ENCODE peak calls at places on chromosomes 6 and 20, in six cellular contexts. One of them, this sample, is unnamed.
A peak's percentile ranks its signal among the peaks of the same experiment; 100 is the strongest.

GRCh38 chr6:142945071-142945445 is at the start of gene HIVEP2:
- DNase-seq in T47D: peak; percentile 82
- DNase-seq in fibroblast of lung: peak; percentile 83
- DNase-seq in cardiac muscle cell: peak; percentile 93
- DNase-seq in effector memory CD4-positive, alpha-beta T cell: peak; percentile 87
- DNase-seq in pons: peak; percentile 68
- DNase-seq in this sample: peak; percentile 80

GRCh38 chr20:2101057-2101934 is at the start of gene STK35:
- DNase-seq in cardiac muscle cell: no peak
- DNase-seq in fibroblast of lung: no peak
- DNase-seq in pons: no peak
- DNase-seq in T47D: peak; percentile 31
- DNase-seq in effector memory CD4-positive, alpha-beta T cell: no peak
- DNase-seq in this sample: no peak

GRCh38 chr6:128710305-128710704 is 172.6 kb upstream of the LAMA2 start:
- DNase-seq in cardiac muscle cell: no peak
- DNase-seq in T47D: no peak
- DNase-seq in pons: no peak
- DNase-seq in effector memory CD4-positive, alpha-beta T cell: no peak
- DNase-seq in fibroblast of lung: no peak
- DNase-seq in this sample: no peak

GRCh38 chr6:34189806-34190503 is 44.1 kb upstream of the GRM4 start:
- DNase-seq in fibroblast of lung: no peak
- DNase-seq in pons: peak; percentile 18
- DNase-seq in cardiac muscle cell: no peak
- DNase-seq in effector memory CD4-positive, alpha-beta T cell: no peak
- DNase-seq in T47D: no peak
- DNase-seq in this sample: peak; percentile 52

GRCh38 chr6:118317581-118318563 is 230.2 kb upstream of the PLN start:
- DNase-seq in T47D: no peak
- DNase-seq in effector memory CD4-positive, alpha-beta T cell: no peak
- DNase-seq in cardiac muscle cell: no peak
- DNase-seq in fibroblast of lung: peak; percentile 74
- DNase-seq in pons: no peak
- DNase-seq in this sample: no peak

GRCh38 chr20:34299925-34300806 is 3.0 kb downstream of the AHCY start:
- DNase-seq in pons: no peak
- DNase-seq in cardiac muscle cell: no peak
- DNase-seq in T47D: peak; percentile 47
- DNase-seq in fibroblast of lung: peak; percentile 44
- DNase-seq in effector memory CD4-positive, alpha-beta T cell: no peak
- DNase-seq in this sample: no peak

GRCh38 chr20:61560361-61560853 is 308.3 kb downstream of the CDH4 start:
- DNase-seq in T47D: no peak
- DNase-seq in effector memory CD4-positive, alpha-beta T cell: no peak
- DNase-seq in cardiac muscle cell: no peak
- DNase-seq in pons: no peak
- DNase-seq in fibroblast of lung: peak; percentile 55
- DNase-seq in this sample: peak; percentile 11

GRCh38 chr20:63830821-63831593 is at the start of gene ZBTB46:
- DNase-seq in pons: no peak
- DNase-seq in fibroblast of lung: peak; percentile 42
- DNase-seq in T47D: peak; percentile 78
- DNase-seq in cardiac muscle cell: peak; percentile 87
- DNase-seq in effector memory CD4-positive, alpha-beta T cell: no peak
- DNase-seq in this sample: no peak

GRCh38 chr6:157019733-157020132 is 242.6 kb downstream of the ARID1B start:
- DNase-seq in cardiac muscle cell: no peak
- DNase-seq in fibroblast of lung: peak; percentile 56
- DNase-seq in pons: peak; percentile 38
- DNase-seq in T47D: peak; percentile 30
- DNase-seq in effector memory CD4-positive, alpha-beta T cell: no peak
- DNase-seq in this sample: no peak

GRCh38 chr20:62143118-62143975 is at the start of the genes PSMA7 and SS18L1:
- DNase-seq in pons: peak; percentile 83
- DNase-seq in T47D: peak; percentile 96
- DNase-seq in fibroblast of lung: peak; percentile 84
- DNase-seq in effector memory CD4-positive, alpha-beta T cell: peak; percentile 64
- DNase-seq in cardiac muscle cell: peak; percentile 94
- DNase-seq in this sample: peak; percentile 96

GRCh38 chr6:56719310-56719709 is 76.6 kb upstream of the DST start:
- DNase-seq in T47D: no peak
- DNase-seq in pons: no peak
- DNase-seq in fibroblast of lung: no peak
- DNase-seq in effector memory CD4-positive, alpha-beta T cell: no peak
- DNase-seq in cardiac muscle cell: no peak
- DNase-seq in this sample: no peak

GRCh38 chr6:475341-475740 is 83.8 kb downstream of the IRF4 start:
- DNase-seq in T47D: no peak
- DNase-seq in effector memory CD4-positive, alpha-beta T cell: no peak
- DNase-seq in fibroblast of lung: no peak
- DNase-seq in cardiac muscle cell: no peak
- DNase-seq in pons: no peak
- DNase-seq in this sample: no peak

GRCh38 chr20:13068336-13068735 is 59.6 kb downstream of the SPTLC3 start:
- DNase-seq in fibroblast of lung: no peak
- DNase-seq in cardiac muscle cell: no peak
- DNase-seq in pons: no peak
- DNase-seq in T47D: no peak
- DNase-seq in effector memory CD4-positive, alpha-beta T cell: no peak
- DNase-seq in this sample: no peak

GRCh38 chr20:60206259-60206658 is 248.0 kb downstream of the CDH26 start:
- DNase-seq in pons: no peak
- DNase-seq in cardiac muscle cell: peak; percentile 27
- DNase-seq in T47D: peak; percentile 66
- DNase-seq in fibroblast of lung: peak; percentile 52
- DNase-seq in effector memory CD4-positive, alpha-beta T cell: no peak
- DNase-seq in this sample: no peak

GRCh38 chr6:36269834-36270705 is at the start of gene PNPLA1:
- DNase-seq in fibroblast of lung: no peak
- DNase-seq in effector memory CD4-positive, alpha-beta T cell: no peak
- DNase-seq in T47D: peak; percentile 51
- DNase-seq in cardiac muscle cell: no peak
- DNase-seq in pons: no peak
- DNase-seq in this sample: no peak

GRCh38 chr6:54011277-54011648 is 100.0 kb upstream of the MLIP start:
- DNase-seq in cardiac muscle cell: peak; percentile 21
- DNase-seq in fibroblast of lung: no peak
- DNase-seq in pons: no peak
- DNase-seq in effector memory CD4-positive, alpha-beta T cell: no peak
- DNase-seq in T47D: no peak
- DNase-seq in this sample: no peak

GRCh38 chr20:45969712-45970634 is 2.0 kb downstream of the ZNF335 start:
- DNase-seq in T47D: peak; percentile 84
- DNase-seq in cardiac muscle cell: peak; percentile 73
- DNase-seq in fibroblast of lung: peak; percentile 72
- DNase-seq in effector memory CD4-positive, alpha-beta T cell: no peak
- DNase-seq in pons: peak; percentile 70
- DNase-seq in this sample: peak; percentile 60

This sample was measured in Ammon's horn.